ENCODE peak calls at places on chromosomes 3 and 15, in eight cellular contexts. Z, A, V, S, D, C, H and F are unnamed samples.

GRCh38 chr15:87547470-87548181 is 708.9 kb downstream of the NTRK3 start:
- DNase-seq in Z (no peak), A (no peak), V (no peak), S (no peak), D (no peak), C (no peak), H (no peak), F (no peak)

GRCh38 chr15:44729394-44729913 is 6.9 kb upstream of the TRIM69 start:
- DNase-seq in Z (no peak), A (no peak), V (no peak), S (peak), D (peak), C (no peak), H (no peak), F (peak)

GRCh38 chr3:188208751-188209433 is 54.9 kb downstream of the LPP start:
- DNase-seq in Z (no peak), A (no peak), V (no peak), S (no peak), D (peak), C (no peak), H (no peak), F (no peak)

GRCh38 chr15:25670025-25670554 is 193.0 kb downstream of the ATP10A start:
- DNase-seq in Z (peak), A (no peak), V (peak), S (peak), D (peak), C (peak), H (no peak), F (peak)

GRCh38 chr3:146746190-146746589 is 141.0 kb upstream of the PLSCR5 start:
- DNase-seq in Z (no peak), A (no peak), V (no peak), S (no peak), D (no peak), C (no peak), H (peak), F (no peak)

GRCh38 chr15:60994842-60995495 is 234.1 kb downstream of the RORA start:
- DNase-seq in Z (peak), A (no peak), V (no peak), S (no peak), D (no peak), C (peak), H (no peak), F (no peak)

GRCh38 chr3:163071684-163072083 is 1575.1 kb downstream of the OTOL1 start:
- DNase-seq in Z (no peak), A (no peak), V (no peak), S (no peak), D (peak), C (no peak), H (peak), F (no peak)

GRCh38 chr3:60240558-60240957 is 1010.7 kb downstream of the FHIT start:
- DNase-seq in Z (no peak), A (no peak), V (peak), S (no peak), D (no peak), C (no peak), H (no peak), F (no peak)

GRCh38 chr15:39096608-39097007 is 484.3 kb upstream of the THBS1 start:
- DNase-seq in Z (no peak), A (no peak), V (no peak), S (no peak), D (no peak), C (no peak), H (no peak), F (no peak)

GRCh38 chr3:31958721-31959152 is 22.3 kb downstream of the OSBPL10 start:
- DNase-seq in Z (no peak), A (no peak), V (no peak), S (no peak), D (no peak), C (no peak), H (peak), F (no peak)

GRCh38 chr3:126988451-126989021 is 5.6 kb downstream of the PLXNA1 start:
- DNase-seq in Z (no peak), A (no peak), V (no peak), S (no peak), D (no peak), C (no peak), H (no peak), F (no peak)

GRCh38 chr3:186366206-186366605 is 4.2 kb upstream of the DGKG start:
- DNase-seq in Z (no peak), A (no peak), V (no peak), S (no peak), D (no peak), C (peak), H (no peak), F (no peak)

GRCh38 chr3:159766563-159767185 is 222.0 kb upstream of the IL12A start:
- DNase-seq in Z (no peak), A (no peak), V (peak), S (no peak), D (peak), C (no peak), H (peak), F (no peak)
- TF ChIP-seq CTCF in Z (no peak), A (peak), V (peak), S (peak), D (peak), C (peak), H (peak), F (peak)

GRCh38 chr3:70358978-70359580 is 46.6 kb upstream of the MDFIC2 start:
- DNase-seq in Z (no peak), A (no peak), V (no peak), S (no peak), D (peak), C (no peak), H (peak), F (no peak)
- TF ChIP-seq CTCF in Z (no peak), A (peak), V (peak), S (peak), D (peak), C (peak), H (peak), F (peak)

GRCh38 chr3:119220198-119220597 is 20.5 kb downstream of the B4GALT4 start:
- DNase-seq in Z (no peak), A (no peak), V (no peak), S (no peak), D (no peak), C (no peak), H (no peak), F (no peak)
- TF ChIP-seq CTCF in Z (no peak), A (no peak), V (no peak), S (no peak), D (no peak), C (no peak), H (no peak), F (no peak)

GRCh38 chr3:101588626-101589025 is 14.6 kb downstream of the PCNP start:
- DNase-seq in Z (no peak), A (no peak), V (no peak), S (no peak), D (no peak), C (no peak), H (no peak), F (no peak)

DNA sequence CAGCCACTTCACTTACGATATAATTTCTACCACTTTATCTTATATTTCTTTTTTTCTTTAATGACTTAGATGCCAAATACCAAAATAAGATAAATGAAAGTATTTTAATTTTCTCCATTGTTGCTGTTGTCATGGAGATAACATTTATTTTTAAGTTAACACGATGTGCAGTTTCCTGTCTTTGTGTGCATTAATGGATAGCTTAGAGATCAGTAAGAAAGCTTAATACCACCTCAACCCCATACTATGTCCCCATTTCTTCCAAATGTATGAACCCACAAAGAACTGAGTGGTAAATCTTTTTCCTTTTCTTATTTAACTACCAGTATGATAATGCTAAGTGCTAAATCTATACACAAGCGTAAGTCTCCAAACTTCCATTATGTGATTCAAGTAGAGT is 17.1 kb downstream of the PCNP start:
- DNase-seq in Z (no peak), A (no peak), V (no peak), S (no peak), D (no peak), C (no peak), H (no peak), F (no peak)
- TF ChIP-seq CTCF in Z (no peak), A (no peak), V (no peak), S (no peak), D (no peak), C (no peak), H (no peak), F (no peak)

GRCh38 chr15:89364741-89365450 is 30.3 kb upstream of the POLG start:
- DNase-seq in Z (no peak), A (no peak), V (no peak), S (peak), D (no peak), C (no peak), H (no peak), F (no peak)
- TF ChIP-seq CTCF in Z (no peak), A (no peak), V (no peak), S (no peak), D (no peak), C (no peak), H (no peak), F (no peak)